ENCODE peak calls at places on chromosomes 1 and 21, in six cellular contexts. A is testis; E is CD4-positive, CD25-positive, alpha-beta regulatory T cell; U is CD8-positive, alpha-beta T cell; I is right atrium auricular region; J is fibroblast of lung. V is an unnamed sample.

GRCh38 chr21:44466351-44466954 is 11.1 kb downstream of the LRRC3 start:
- DNase-seq in A (no peak), E (no peak), U (no peak), I (no peak), J (no peak), V (no peak)

GRCh38 chr1:35737111-35737510 is 18.4 kb upstream of the C1orf216 start:
- DNase-seq in A (no peak), E (no peak), U (no peak), I (no peak), J (no peak), V (no peak)

GRCh38 chr1:85864727-85865126 is 156.5 kb upstream of the ZNHIT6 start:
- DNase-seq in A (no peak), E (no peak), U (no peak), I (no peak), J (no peak), V (no peak)

GRCh38 chr1:76921590-76921989 is 54.3 kb downstream of the ST6GALNAC5 start:
- DNase-seq in A (no peak), E (no peak), U (no peak), I (no peak), J (no peak), V (no peak)

GRCh38 chr1:165696625-165697100 is 1.7 kb downstream of the ALDH9A1 start:
- DNase-seq in A (peak; percentile 79), E (no peak), U (no peak), I (no peak), J (peak; percentile 92), V (no peak)

GRCh38 chr1:58888776-58889341 is 105.0 kb upstream of the JUN start:
- DNase-seq in A (no peak), E (no peak), U (no peak), I (no peak), J (peak; percentile 32), V (no peak)

GRCh38 chr1:84247425-84248220 is 53.9 kb upstream of the SAMD13 start:
- DNase-seq in A (no peak), E (peak; percentile 21), U (no peak), I (no peak), J (peak; percentile 97), V (no peak)

GRCh38 chr1:55869050-55869449 is 653.9 kb upstream of the USP24 start:
- DNase-seq in A (no peak), E (no peak), U (no peak), I (peak; percentile 59), J (peak; percentile 32), V (no peak)

GRCh38 chr1:3564921-3565831 is 46.1 kb downstream of the MEGF6 start:
- DNase-seq in A (no peak), E (peak; percentile 35), U (peak; percentile 53), I (no peak), J (no peak), V (peak; percentile 9)

GRCh38 chr21:21165063-21165645 is 166.9 kb downstream of the NCAM2 start:
- DNase-seq in A (no peak), E (no peak), U (no peak), I (no peak), J (peak; percentile 99), V (no peak)

GRCh38 chr21:31348188-31348587 is 4.1 kb upstream of the TIAM1 start:
- DNase-seq in A (no peak), E (no peak), U (no peak), I (no peak), J (no peak), V (no peak)

GRCh38 chr1:172855841-172856382 is 194.8 kb downstream of the TNFSF18 start:
- DNase-seq in A (no peak), E (no peak), U (no peak), I (no peak), J (no peak), V (no peak)

GRCh38 chr21:25722631-25723030 is 12.1 kb downstream of the ATP5PF start:
- DNase-seq in A (no peak), E (no peak), U (no peak), I (no peak), J (no peak), V (no peak)

GRCh38 chr1:99855914-99856450 is 5.8 kb downstream of the AGL start:
- DNase-seq in A (no peak), E (no peak), U (no peak), I (no peak), J (peak; percentile 3), V (no peak)

GRCh38 chr1:204213668-204214662 is at the start of gene GOLT1A:
- DNase-seq in A (peak; percentile 74), E (peak; percentile 42), U (peak; percentile 27), I (peak; percentile 75), J (peak; percentile 79), V (no peak)

DNA sequence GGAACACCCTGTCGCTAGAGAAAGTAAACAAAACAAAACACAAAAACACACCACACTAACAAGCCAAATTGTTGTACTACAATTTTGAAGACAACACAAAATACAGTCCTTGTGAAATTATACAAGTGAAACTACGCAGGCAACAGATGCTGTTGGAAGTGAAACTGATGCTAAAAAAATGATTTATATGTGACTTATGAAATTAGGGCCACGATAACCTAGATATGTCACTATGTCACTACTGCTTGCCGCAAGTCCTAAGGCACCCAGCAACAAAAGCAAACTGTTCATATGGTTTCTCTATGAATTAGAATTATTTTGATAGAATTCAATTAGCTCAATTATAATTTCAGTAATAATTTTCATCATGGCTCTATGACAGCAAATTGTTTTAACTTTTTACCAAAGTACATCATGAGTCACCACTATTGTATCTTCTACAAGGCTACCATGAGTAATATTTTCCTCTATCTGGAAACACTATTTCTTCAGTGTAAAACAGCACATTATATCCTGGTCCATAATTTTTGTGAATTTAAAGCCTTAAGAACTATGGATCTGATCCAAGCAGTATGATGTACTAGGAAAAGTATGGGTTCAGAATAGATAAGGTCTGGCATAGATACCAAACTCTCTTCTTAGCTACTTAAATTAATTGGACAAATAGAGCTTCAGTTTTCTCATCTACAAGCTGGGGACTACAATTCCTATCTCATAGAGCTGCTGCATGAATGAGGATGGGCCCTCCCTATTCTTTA is 216.3 kb downstream of the COL11A1 start:
- DNase-seq in A (no peak), E (no peak), U (no peak), I (no peak), J (peak; percentile 89), V (no peak)
- H3K27ac ChIP-seq in A (no peak overlapping the region), E (no peak overlapping the region), U (no peak overlapping the region), I (no peak overlapping the region), J (no peak overlapping the region), V (no peak overlapping the region)

DNA sequence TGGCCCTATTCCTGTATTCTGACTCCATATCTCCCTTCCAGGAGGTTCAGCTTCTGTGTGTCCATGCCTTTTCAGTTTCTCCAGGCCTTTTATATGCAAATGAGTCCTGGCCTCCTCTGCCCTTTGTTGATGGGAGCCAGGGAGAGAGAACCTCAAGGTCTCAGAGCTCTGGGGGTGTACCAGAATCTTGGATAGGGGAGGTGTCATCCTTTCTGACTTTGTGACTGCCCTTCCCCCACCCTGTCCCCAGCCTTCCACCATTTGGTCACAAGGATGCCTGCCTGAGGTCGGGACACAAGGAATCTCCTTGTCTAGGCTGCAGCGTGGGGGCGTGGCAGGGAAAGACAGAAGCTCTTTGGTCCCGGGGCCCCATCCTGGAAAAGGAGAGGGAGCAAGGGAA is 18.6 kb downstream of the LURAP1 start:
- DNase-seq in A (peak; percentile 53), E (no peak), U (no peak), I (no peak), J (no peak), V (peak; percentile 88)
- H3K27ac ChIP-seq in A (no peak overlapping the region), E (no peak overlapping the region), U (no peak overlapping the region), I (no peak overlapping the region), J (no peak overlapping the region), V (peak overlapping the region; percentile 91)

GRCh38 chr1:46755121-46755520 is 36.2 kb upstream of the EFCAB14 start:
- DNase-seq in A (no peak), E (no peak), U (no peak), I (no peak), J (no peak), V (no peak)
- H3K27ac ChIP-seq in A (no peak overlapping the region), E (no peak overlapping the region), U (no peak overlapping the region), I (no peak overlapping the region), J (no peak overlapping the region), V (no peak overlapping the region)

GRCh38 chr1:171219751-171220385 is 28.4 kb upstream of the FMO1 start:
- DNase-seq in A (no peak), E (no peak), U (no peak), I (no peak), J (peak; percentile 96), V (no peak)

GRCh38 chr1:171221665-171222591 is 26.4 kb upstream of the FMO1 start:
- DNase-seq in A (no peak), E (no peak), U (no peak), I (no peak), J (peak; percentile 74), V (no peak)

GRCh38 chr1:171218661-171219060 is 29.6 kb upstream of the FMO1 start:
- DNase-seq in A (no peak), E (no peak), U (no peak), I (no peak), J (no peak), V (no peak)

GRCh38 chr1:171222961-171223360 is 25.3 kb upstream of the FMO1 start:
- DNase-seq in A (no peak), E (no peak), U (no peak), I (no peak), J (peak; percentile 14), V (no peak)

DNA sequence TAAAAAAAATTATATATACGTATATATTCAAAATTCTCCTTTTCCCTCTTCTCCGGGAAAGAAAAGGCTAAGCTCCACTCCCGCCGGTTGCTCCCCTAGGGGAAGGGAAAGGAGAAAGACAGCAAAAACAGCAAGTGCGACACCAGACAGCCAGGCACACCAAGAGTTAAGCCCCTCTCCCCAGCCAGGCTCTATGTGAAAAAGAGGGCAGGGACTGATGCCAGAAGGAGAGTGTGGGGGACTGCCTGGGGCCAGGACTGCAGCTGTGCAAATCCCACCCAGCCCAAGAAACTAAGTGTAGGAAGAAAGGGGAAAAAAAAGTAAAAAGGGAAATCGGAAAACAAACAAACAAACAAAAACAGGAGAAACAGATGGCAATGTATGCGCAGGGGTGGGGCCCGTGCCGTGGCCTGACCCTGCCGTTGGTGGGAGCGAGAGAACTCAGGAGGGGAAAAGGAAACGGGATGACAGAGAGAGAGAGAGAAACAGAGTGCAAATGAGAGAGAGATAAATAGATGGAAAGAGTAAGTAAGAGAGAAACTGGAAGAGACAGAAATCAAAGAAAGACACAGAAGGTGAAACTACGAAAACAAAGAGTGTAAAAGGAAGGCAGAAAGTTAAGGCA is 27.6 kb upstream of the FMO1 start:
- DNase-seq in A (no peak), E (no peak), U (no peak), I (no peak), J (peak; percentile 78), V (no peak)
- H3K27ac ChIP-seq in A (peak overlapping the region; percentile 79), E (no peak overlapping the region), U (no peak overlapping the region), I (peak overlapping the region; percentile 50), J (peak overlapping the region; percentile 88), V (no peak overlapping the region)

GRCh38 chr1:64135501-64136245 is 67.8 kb upstream of the UBE2U start:
- DNase-seq in A (no peak), E (no peak), U (no peak), I (no peak), J (peak; percentile 15), V (no peak)
- H3K27ac ChIP-seq in A (no peak overlapping the region), E (no peak overlapping the region), U (no peak overlapping the region), I (no peak overlapping the region), J (no peak overlapping the region), V (no peak overlapping the region)